ENCODE peak calls at places on chromosomes 11 and 22, in seven cellular contexts. A, H, V, N, K, G and R are unnamed samples. For H3K4me1, the result is how much of the 10 kb centered on the place peaks cover.

GRCh38 chr11:10666976-10667892 is 26.3 kb downstream of the IRAG1 start:
- DNase-seq in G (no peak), A (no peak), H (no peak), V (no peak), K (no peak), N (no peak), R (peak)

GRCh38 chr11:115712296-115712695 is 208.1 kb upstream of the CADM1 start:
- DNase-seq in V (no peak), K (no peak), H (no peak), N (no peak), A (no peak), G (no peak), R (no peak)

GRCh38 chr11:94494200-94494545 is 389 bp downstream of the ANKRD49 start:
- DNase-seq in G (no peak), N (no peak), A (peak), H (no peak), V (no peak), K (no peak), R (peak)

GRCh38 chr11:46366260-46366659 is 15.2 kb upstream of the MDK start:
- DNase-seq in N (no peak), H (no peak), G (no peak), A (no peak), K (no peak), V (no peak), R (no peak)

GRCh38 chr22:27815826-27816530 is 14.4 kb upstream of the MN1 start:
- DNase-seq in V (no peak), N (no peak), A (no peak), G (no peak), H (no peak), K (no peak), R (no peak)

GRCh38 chr11:86418929-86419328 is 44.2 kb downstream of the CCDC81 start:
- DNase-seq in V (no peak), N (no peak), H (peak), G (no peak), A (peak), K (peak), R (peak)

GRCh38 chr11:88656315-88656714 is 318.8 kb upstream of the CTSC start:
- DNase-seq in N (no peak), H (no peak), A (no peak), V (no peak), G (no peak), K (no peak), R (no peak)

GRCh38 chr11:125923012-125923579 is 18.8 kb downstream of the DDX25 start:
- DNase-seq in G (peak), V (peak), K (peak), A (peak), N (peak), H (peak), R (peak)

GRCh38 chr22:31253949-31254348 is 38.3 kb downstream of the PIK3IP1 start:
- DNase-seq in N (no peak), A (no peak), K (no peak), V (no peak), H (peak), G (peak), R (no peak)

GRCh38 chr11:17851697-17852096 is 117.1 kb downstream of the KCNC1 start:
- DNase-seq in V (no peak), A (no peak), H (no peak), N (no peak), G (no peak), K (no peak), R (no peak)

GRCh38 chr11:61358566-61358965 is 3.1 kb downstream of the CYB561A3 start:
- DNase-seq in A (no peak), K (no peak), H (no peak), V (no peak), N (no peak), G (no peak), R (no peak)

GRCh38 chr22:37088108-37088605 is 21.4 kb downstream of the TMPRSS6 start:
- DNase-seq in G (peak), H (no peak), A (no peak), K (no peak), N (no peak), V (no peak), R (peak)

GRCh38 chr11:110613526-110613925 is 98.7 kb downstream of the ARHGAP20 start:
- DNase-seq in K (no peak), V (no peak), A (no peak), N (no peak), G (no peak), H (no peak), R (no peak)

GRCh38 chr11:66008468-66009101 is 3.2 kb upstream of the CST6 start:
- DNase-seq in H (no peak), G (no peak), A (no peak), K (no peak), V (no peak), N (no peak), R (peak)

GRCh38 chr22:36352775-36353507 is 34.8 kb downstream of the MYH9 start:
- DNase-seq in G (peak), A (peak), H (peak), K (no peak), V (no peak), N (no peak), R (no peak)

GRCh38 chr11:76891285-76891684 is 30.6 kb downstream of the ACER3 start:
- DNase-seq in A (no peak), G (no peak), K (no peak), N (no peak), H (no peak), V (no peak), R (peak)

GRCh38 chr22:29044657-29045176 is 16.9 kb downstream of the C22orf31 start:
- DNase-seq in K (no peak), V (no peak), N (no peak), G (peak), A (no peak), H (no peak), R (no peak)

GRCh38 chr22:39559456-39560105 is 11.0 kb upstream of the CACNA1I start:
- DNase-seq in V (peak), N (no peak), A (peak), G (peak), H (peak), K (peak), R (peak)

GRCh38 chr11:86931965-86932332 is 23.2 kb downstream of the FZD4 start:
- DNase-seq in H (no peak), K (no peak), V (no peak), G (no peak), N (no peak), A (no peak), R (peak)

GRCh38 chr11:87281496-87281895 is 243.8 kb downstream of the TMEM135 start:
- DNase-seq in V (no peak), G (peak), N (no peak), H (no peak), A (no peak), K (no peak), R (peak)

GRCh38 chr22:28799834-28800307 is 498 bp downstream of the XBP1 start:
- DNase-seq in H (peak), A (peak), G (peak), N (peak), K (peak), V (peak), R (peak)

GRCh38 chr11:65786008-65786785 is 666 bp upstream of the OVOL1 start:
- DNase-seq in N (no peak), V (peak), A (peak), H (peak), G (peak), K (no peak), R (no peak)

GRCh38 chr22:11628651-11629511 is 3899.1 kb upstream of the OR11H1 start:
- DNase-seq in N (no peak), K (no peak), H (no peak), V (no peak), G (no peak), A (no peak), R (no peak)

GRCh38 chr11:57487920-57488319 is 27.6 kb downstream of the SLC43A1 start:
- DNase-seq in H (no peak), N (no peak), A (no peak), V (no peak), K (no peak), G (no peak), R (no peak)

GRCh38 chr22:39723463-39723862 is 152.9 kb downstream of the CACNA1I start:
- DNase-seq in H (no peak), N (no peak), K (no peak), A (no peak), V (no peak), G (no peak), R (no peak)

GRCh38 chr11:110356769-110357671 is 60.6 kb upstream of the RDX start:
- DNase-seq in G (peak), N (no peak), H (no peak), K (no peak), A (no peak), V (no peak), R (peak)

GRCh38 chr11:76230392-76230791 is 24.1 kb upstream of the WNT11 start:
- DNase-seq in A (no peak), G (no peak), K (no peak), H (no peak), V (peak), N (no peak), R (no peak)

GRCh38 chr11:33773399-33774355 is 643 bp downstream of the FBXO3 start:
- DNase-seq in N (peak), G (peak), V (peak), H (peak), K (peak), A (peak), R (no peak)

GRCh38 chr11:20110908-20111669 is 49.2 kb downstream of the DBX1 start:
- DNase-seq in A (peak), N (peak), K (peak), G (peak), V (peak), H (peak), R (peak)
- TF ChIP-seq EZH2phosphoT487 in A (no peak), N (no peak), K (no peak), G (no peak), V (no peak), H (no peak), R (no peak)

GRCh38 chr11:114621072-114621471 is 25.5 kb upstream of the NXPE4 start:
- DNase-seq in G (no peak), A (no peak), K (no peak), N (no peak), V (no peak), H (no peak), R (no peak)
- H3K4me1 ChIP-seq in G (under half), A (under half), K (under half), N (under half), V (under half), H (under half), R (under half)

GRCh38 chr11:35997908-35998307 is 54.0 kb downstream of the LDLRAD3 start:
- DNase-seq in K (no peak), A (no peak), G (no peak), V (no peak), N (peak), H (no peak), R (no peak)
- TF ChIP-seq CTCF in K (no peak), A (no peak), G (no peak), V (no peak), N (peak), H (no peak), R (no peak)

DNA sequence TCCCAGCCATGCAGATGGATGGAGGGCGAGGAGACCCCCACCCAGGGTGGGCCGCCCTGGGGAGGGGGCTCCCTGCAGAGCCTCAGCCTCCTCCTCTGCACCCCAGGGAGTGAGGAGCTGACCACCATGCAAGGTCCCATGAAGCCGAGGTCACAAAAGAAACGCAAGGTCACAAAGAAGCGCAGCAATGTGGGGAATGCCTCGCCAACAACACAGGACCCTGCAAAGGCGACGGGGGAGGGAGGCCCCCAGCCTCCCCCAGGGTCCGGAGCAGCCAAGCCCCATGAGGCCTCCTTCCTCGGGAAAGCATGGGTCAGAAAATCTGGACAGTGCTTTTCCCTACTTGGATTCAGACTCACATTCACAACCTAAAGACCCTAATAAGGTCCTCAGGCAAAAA is 191.5 kb downstream of the BRD1 start:
- DNase-seq in H (no peak), G (no peak), N (no peak), V (no peak), K (no peak), A (no peak), R (no peak)
- TF ChIP-seq EZH2phosphoT487 in H (no peak), G (no peak), N (no peak), V (no peak), K (no peak), A (no peak), R (no peak)

GRCh38 chr22:23496445-23496833 is 83.7 kb downstream of the IGLL1 start:
- DNase-seq in G (no peak), A (no peak), V (no peak), H (no peak), N (no peak), K (no peak), R (no peak)
- H3K4me1 ChIP-seq in G (under half), A (under half), V (under half), H (under half), N (under half), K (under half), R (under half)